ENCODE peak calls at places on chromosome 4, in four cellular contexts. G is iris pigment epithelial cell; K is activated CD8-positive, alpha-beta memory T cell treated with anti-CD3 and anti-CD28 coated beads for 48 hours; E is germinal center. J is an unnamed sample.

GRCh38 chr4:159422626-159423025 is 319.7 kb downstream of the RAPGEF2 start:
- DNase-seq in K (no peak), G (no peak), E (no peak), J (no peak)

GRCh38 chr4:124322234-124322831 is 390.2 kb downstream of the ANKRD50 start:
- DNase-seq in K (no peak), G (peak), E (no peak), J (no peak)

GRCh38 chr4:6470502-6471302 is 1.7 kb downstream of the PPP2R2C start:
- DNase-seq in E (no peak), K (no peak), G (peak), J (no peak)

GRCh38 chr4:57074753-57075152 is 35.4 kb downstream of the IGFBP7 start:
- DNase-seq in K (no peak), E (no peak), G (peak), J (no peak)

GRCh38 chr4:2802618-2803531 is 10.0 kb downstream of the SH3BP2 start:
- DNase-seq in E (no peak), K (no peak), G (no peak), J (no peak)

GRCh38 chr4:4293279-4293678 is 3.2 kb downstream of the ZBTB49 start:
- DNase-seq in G (no peak), K (no peak), E (no peak), J (no peak)

GRCh38 chr4:136314686-136315085 is 1217.6 kb downstream of the PCDH18 start:
- DNase-seq in E (no peak), G (no peak), K (no peak), J (no peak)

GRCh38 chr4:150368667-150369066 is 213.3 kb upstream of the MAB21L2 start:
- DNase-seq in K (no peak), E (no peak), G (peak), J (no peak)

GRCh38 chr4:7803992-7804758 is 135.5 kb downstream of the AFAP1 start:
- DNase-seq in K (peak), E (peak), G (peak), J (peak)

GRCh38 chr4:3384771-3385701 is 56.7 kb upstream of the HGFAC start:
- DNase-seq in G (no peak), K (no peak), E (no peak), J (no peak)

GRCh38 chr4:186851291-186852077 is 127.8 kb upstream of the FAT1 start:
- DNase-seq in G (no peak), K (no peak), E (no peak), J (no peak)

GRCh38 chr4:25713812-25714211 is 58.2 kb downstream of the SLC34A2 start:
- DNase-seq in G (no peak), E (no peak), K (no peak), J (no peak)

GRCh38 chr4:152162331-152162697 is 373.6 kb downstream of the FBXW7 start:
- DNase-seq in E (no peak), K (no peak), G (no peak), J (no peak)

GRCh38 chr4:108426493-108426892 is 193.9 kb upstream of the RPL34 start:
- DNase-seq in G (peak), E (no peak), K (no peak), J (no peak)

GRCh38 chr4:163367651-163368050 is 24.0 kb downstream of the NPY5R start:
- DNase-seq in E (no peak), K (no peak), G (no peak), J (no peak)

GRCh38 chr4:130478406-130478805 is 1382.5 kb downstream of the C4orf33 start:
- DNase-seq in K (no peak), G (peak), E (no peak), J (no peak)

GRCh38 chr4:7892212-7893019 is 47.2 kb downstream of the AFAP1 start:
- DNase-seq in G (peak), K (no peak), E (no peak), J (no peak)

GRCh38 chr4:98996056-98996941 is 778 bp downstream of the METAP1 start:
- DNase-seq in G (peak), E (peak), K (no peak), J (no peak)

GRCh38 chr4:126630171-126630570 is 1002.6 kb upstream of the INTU start:
- DNase-seq in K (no peak), G (peak), E (no peak), J (no peak)

GRCh38 chr4:74366367-74366891 is 1.5 kb downstream of the EREG start:
- DNase-seq in K (no peak), G (no peak), E (no peak), J (no peak)

GRCh38 chr4:88522702-88523324 is 763 bp downstream of the PYURF start:
- DNase-seq in K (no peak), G (peak), E (peak), J (no peak)

GRCh38 chr4:25993564-25994185 is 79.7 kb downstream of the SMIM20 start:
- DNase-seq in K (no peak), E (peak), G (no peak), J (peak)

GRCh38 chr4:78360466-78360865 is 191.1 kb upstream of the ANXA3 start:
- DNase-seq in G (no peak), E (no peak), K (no peak), J (no peak)

GRCh38 chr4:72507167-72507566 is 61.9 kb downstream of the ADAMTS3 start:
- DNase-seq in G (no peak), K (no peak), E (no peak), J (no peak)

GRCh38 chr4:118797558-118798142 is 38.3 kb downstream of the SEC24D start:
- DNase-seq in G (peak), K (no peak), E (no peak), J (no peak)

J was measured in stimulated activated effector memory CD8-positive, alpha-beta T cell treated with anti-CD3 and anti-CD28 coated beads, Interleukin-12 subunit alpha, Interleukin-12 subunit beta, amount 100 ng/mL, for 72 hours.